ENCODE peak calls at places on chromosome 7, in nine cellular contexts. R is GM04503; A is nucleus accumbens; M is Caco-2; J is HEK293T; T is astrocyte of the spinal cord; X is SW480; D is activated T-helper 2 cell treated with anti-CD3 and anti-CD28 coated beads, Interferon-gamma antibody, Interleukin-2, Interleukin-4, amounts not matched to agents 10 μg/mL and 5 μg/mL and 100 μg/mL, durations not matched to agents 14 hours and 24 hours and 36 hours; G is naive thymus-derived CD8-positive, alpha-beta T cell. P is an unnamed sample.

GRCh38 chr7:138891446-138891810 is 89.8 kb downstream of the KIAA1549 start:
- DNase-seq in R (peak), A (no peak), M (no peak), J (no peak), T (no peak), X (no peak), D (no peak), G (no peak), P (no peak)

GRCh38 chr7:30706865-30707264 is 24.6 kb upstream of the CRHR2 start:
- DNase-seq in R (no peak), A (no peak), M (no peak), J (no peak), T (no peak), X (no peak), D (no peak), G (no peak), P (peak)

GRCh38 chr7:47228386-47229014 is 353.4 kb downstream of the TNS3 start:
- DNase-seq in R (no peak), A (no peak), M (peak), J (peak), T (no peak), X (peak), D (no peak), G (no peak), P (no peak)

GRCh38 chr7:28701731-28702130 is 256.4 kb downstream of the TRIL start:
- DNase-seq in R (no peak), A (no peak), M (no peak), J (no peak), T (no peak), X (no peak), D (no peak), G (no peak), P (no peak)

GRCh38 chr7:151091431-151091830 is 5.2 kb downstream of the AGAP3 start:
- DNase-seq in R (no peak), A (no peak), M (peak), J (peak), T (no peak), X (no peak), D (no peak), G (no peak), P (no peak)

GRCh38 chr7:36526720-36527548 is 137.3 kb downstream of the ANLN start:
- DNase-seq in R (peak), A (no peak), M (no peak), J (no peak), T (peak), X (peak), D (no peak), G (no peak), P (no peak)

GRCh38 chr7:112866424-112866823 is 76.2 kb upstream of the TMEM168 start:
- DNase-seq in R (no peak), A (no peak), M (no peak), J (no peak), T (no peak), X (no peak), D (no peak), G (no peak), P (no peak)

GRCh38 chr7:5396542-5396941 is 27.1 kb downstream of the TNRC18 start:
- DNase-seq in R (peak), A (no peak), M (no peak), J (no peak), T (no peak), X (peak), D (peak), G (peak), P (no peak)

GRCh38 chr7:104950754-104951153 is 63.3 kb upstream of the KMT2E start:
- DNase-seq in R (no peak), A (no peak), M (no peak), J (no peak), T (no peak), X (no peak), D (no peak), G (no peak), P (no peak)

GRCh38 chr7:407706-408539 is 111.7 kb downstream of the PDGFA start:
- DNase-seq in R (no peak), A (no peak), M (no peak), J (no peak), T (no peak), X (no peak), D (no peak), G (no peak), P (no peak)

GRCh38 chr7:103129702-103130557 is 19.0 kb downstream of the NAPEPLD start:
- DNase-seq in R (no peak), A (no peak), M (no peak), J (no peak), T (no peak), X (no peak), D (no peak), G (no peak), P (no peak)

GRCh38 chr7:2190531-2190930 is 42.2 kb downstream of the MAD1L1 start:
- DNase-seq in R (no peak), A (no peak), M (no peak), J (no peak), T (peak), X (no peak), D (no peak), G (no peak), P (no peak)

GRCh38 chr7:32500922-32501341 is 5.6 kb downstream of the AVL9 start:
- DNase-seq in R (no peak), A (no peak), M (no peak), J (no peak), T (peak), X (peak), D (no peak), G (no peak), P (no peak)

GRCh38 chr7:81014266-81014665 is 95.4 kb upstream of the SEMA3C start:
- DNase-seq in R (no peak), A (no peak), M (no peak), J (no peak), T (peak), X (no peak), D (no peak), G (no peak), P (no peak)

GRCh38 chr7:133207687-133208086 is 45.2 kb upstream of the EXOC4 start:
- DNase-seq in R (no peak), A (no peak), M (no peak), J (no peak), T (no peak), X (no peak), D (no peak), G (no peak), P (no peak)

GRCh38 chr7:98283127-98283886 is 1.8 kb downstream of the BRI3 start:
- DNase-seq in R (peak), A (no peak), M (no peak), J (no peak), T (peak), X (no peak), D (no peak), G (no peak), P (no peak)

GRCh38 chr7:37524807-37525206 is 76.1 kb upstream of the ELMO1 start:
- DNase-seq in R (no peak), A (no peak), M (no peak), J (no peak), T (no peak), X (no peak), D (no peak), G (no peak), P (no peak)

GRCh38 chr7:48094861-48095293 is 5.8 kb downstream of the UPP1 start:
- DNase-seq in R (no peak), A (no peak), M (no peak), J (no peak), T (peak), X (no peak), D (no peak), G (no peak), P (no peak)

GRCh38 chr7:81869670-81870069 is 99.8 kb upstream of the HGF start:
- DNase-seq in R (no peak), A (no peak), M (no peak), J (no peak), T (no peak), X (no peak), D (no peak), G (no peak), P (no peak)

GRCh38 chr7:64602518-64602917 is 39.6 kb upstream of the ZNF680 start:
- DNase-seq in R (no peak), A (no peak), M (no peak), J (no peak), T (peak), X (no peak), D (no peak), G (no peak), P (no peak)

GRCh38 chr7:16064316-16064715 is 357.0 kb downstream of the CRPPA start:
- DNase-seq in R (no peak), A (no peak), M (no peak), J (no peak), T (no peak), X (no peak), D (no peak), G (no peak), P (no peak)

GRCh38 chr7:13980474-13980873 is 9.0 kb downstream of the ETV1 start:
- DNase-seq in R (no peak), A (no peak), M (no peak), J (peak), T (no peak), X (no peak), D (no peak), G (no peak), P (no peak)

GRCh38 chr7:46205478-46205877 is 284.4 kb upstream of the IGFBP3 start:
- DNase-seq in R (no peak), A (no peak), M (peak), J (no peak), T (no peak), X (peak), D (no peak), G (no peak), P (no peak)

GRCh38 chr7:156497776-156498509 is 142.6 kb upstream of the RNF32 start:
- DNase-seq in R (no peak), A (no peak), M (no peak), J (no peak), T (no peak), X (peak), D (no peak), G (no peak), P (no peak)